ENCODE peak calls at places on chromosomes 2 and 18, in four cellular contexts. T is stimulated activated CD8-positive, alpha-beta memory T cell treated with anti-CD3 and anti-CD28 coated beads, Interleukin-4, amount 100 ng/mL, for 24 hours; W is erythroblast; X is AG09309. A is an unnamed sample.

GRCh38 chr18:48613589-48613988 is 74.8 kb downstream of the CTIF start:
- DNase-seq in T (no peak), W (no peak), X (no peak), A (no peak)

GRCh38 chr2:190849774-190850173 is 30.8 kb upstream of the GLS start:
- DNase-seq in T (no peak), W (no peak), X (no peak), A (no peak)

GRCh38 chr2:121527009-121527682 is 3.5 kb upstream of the RNU4ATAC start:
- DNase-seq in T (peak), W (no peak), X (no peak), A (no peak)

GRCh38 chr2:108589372-108589771 is 55.1 kb downstream of the LIMS1 start:
- DNase-seq in T (no peak), W (no peak), X (no peak), A (no peak)

GRCh38 chr2:15677141-15677911 is 85.7 kb downstream of the DDX1 start:
- DNase-seq in T (no peak), W (no peak), X (no peak), A (no peak)

GRCh38 chr2:54639609-54640008 is 83.9 kb upstream of the EML6 start:
- DNase-seq in T (no peak), W (no peak), X (no peak), A (no peak)

GRCh38 chr2:233404227-233404626 is 49.9 kb downstream of the DGKD start:
- DNase-seq in T (no peak), W (peak), X (no peak), A (peak)

GRCh38 chr18:1050012-1050657 is 145.5 kb downstream of the ADCYAP1 start:
- DNase-seq in T (no peak), W (no peak), X (no peak), A (no peak)

GRCh38 chr2:170498559-170498958 is 216.6 kb upstream of the SP5 start:
- DNase-seq in T (no peak), W (no peak), X (no peak), A (no peak)

GRCh38 chr18:53489266-53489665 is 735.2 kb downstream of the MBD2 start:
- DNase-seq in T (no peak), W (no peak), X (no peak), A (no peak)

GRCh38 chr2:128868686-128869551 is 550.3 kb upstream of the HS6ST1 start:
- DNase-seq in T (no peak), W (no peak), X (no peak), A (no peak)